ENCODE peak calls at places on chromosomes 5 and 9, in ten cellular contexts. One of them, this sample, is unnamed.
A peak's percentile ranks its signal among the peaks of the same experiment; 100 is the strongest.

GRCh38 chr5:38755171-38755570 is 90.6 kb upstream of the OSMR start:
- DNase-seq in H54: peak; percentile 68
- DNase-seq in transverse colon: no peak
- DNase-seq in NB4: no peak
- DNase-seq in stomach: no peak
- DNase-seq in Peyer's patch: no peak
- DNase-seq in spleen: no peak
- DNase-seq in endothelial cell of umbilical vein: no peak
- DNase-seq in sigmoid colon: no peak
- DNase-seq in heart left ventricle: no peak
- DNase-seq in this sample: no peak

GRCh38 chr5:127038550-127038949 is 8.2 kb upstream of the MARCHF3 start:
- DNase-seq in H54: no peak
- DNase-seq in transverse colon: no peak
- DNase-seq in NB4: no peak
- DNase-seq in stomach: no peak
- DNase-seq in Peyer's patch: no peak
- DNase-seq in spleen: no peak
- DNase-seq in endothelial cell of umbilical vein: peak; percentile 62
- DNase-seq in sigmoid colon: no peak
- DNase-seq in heart left ventricle: no peak
- DNase-seq in this sample: no peak

GRCh38 chr5:134195666-134196065 is 18.9 kb upstream of the SKP1 start:
- DNase-seq in H54: no peak
- DNase-seq in transverse colon: no peak
- DNase-seq in NB4: no peak
- DNase-seq in stomach: no peak
- DNase-seq in Peyer's patch: no peak
- DNase-seq in spleen: no peak
- DNase-seq in endothelial cell of umbilical vein: no peak
- DNase-seq in sigmoid colon: no peak
- DNase-seq in heart left ventricle: no peak
- DNase-seq in this sample: no peak

GRCh38 chr5:32008746-32009145 is 165.4 kb downstream of the GOLPH3 start:
- DNase-seq in H54: no peak
- DNase-seq in transverse colon: no peak
- DNase-seq in NB4: no peak
- DNase-seq in stomach: no peak
- DNase-seq in Peyer's patch: no peak
- DNase-seq in spleen: no peak
- DNase-seq in endothelial cell of umbilical vein: no peak
- DNase-seq in sigmoid colon: peak; percentile 22
- DNase-seq in heart left ventricle: no peak
- DNase-seq in this sample: no peak

GRCh38 chr5:179766021-179766725 is 27.6 kb upstream of the LTC4S start:
- DNase-seq in H54: no peak
- DNase-seq in transverse colon: no peak
- DNase-seq in NB4: peak; percentile 75
- DNase-seq in stomach: no peak
- DNase-seq in Peyer's patch: no peak
- DNase-seq in spleen: peak; percentile 70
- DNase-seq in endothelial cell of umbilical vein: peak; percentile 69
- DNase-seq in sigmoid colon: no peak
- DNase-seq in heart left ventricle: no peak
- DNase-seq in this sample: no peak

GRCh38 chr9:12739014-12739413 is 35.8 kb upstream of the LURAP1L start:
- DNase-seq in H54: no peak
- DNase-seq in transverse colon: no peak
- DNase-seq in NB4: no peak
- DNase-seq in stomach: no peak
- DNase-seq in Peyer's patch: no peak
- DNase-seq in spleen: no peak
- DNase-seq in endothelial cell of umbilical vein: no peak
- DNase-seq in sigmoid colon: no peak
- DNase-seq in heart left ventricle: no peak
- DNase-seq in this sample: no peak

GRCh38 chr5:80255425-80255751 is 460 bp downstream of the SERINC5 start:
- DNase-seq in H54: peak; percentile 64
- DNase-seq in transverse colon: peak; percentile 81
- DNase-seq in NB4: peak; percentile 68
- DNase-seq in stomach: peak; percentile 73
- DNase-seq in Peyer's patch: peak; percentile 39
- DNase-seq in spleen: no peak
- DNase-seq in endothelial cell of umbilical vein: no peak
- DNase-seq in sigmoid colon: peak; percentile 88
- DNase-seq in heart left ventricle: peak; percentile 69
- DNase-seq in this sample: no peak

GRCh38 chr9:8610256-8610655 is 810.7 kb upstream of the DMAC1 start:
- DNase-seq in H54: no peak
- DNase-seq in transverse colon: no peak
- DNase-seq in NB4: no peak
- DNase-seq in stomach: no peak
- DNase-seq in Peyer's patch: no peak
- DNase-seq in spleen: no peak
- DNase-seq in endothelial cell of umbilical vein: no peak
- DNase-seq in sigmoid colon: no peak
- DNase-seq in heart left ventricle: no peak
- DNase-seq in this sample: no peak

GRCh38 chr9:103364753-103365152 is 369.6 kb downstream of the CYLC2 start:
- DNase-seq in H54: peak; percentile 51
- DNase-seq in transverse colon: no peak
- DNase-seq in NB4: no peak
- DNase-seq in stomach: no peak
- DNase-seq in Peyer's patch: no peak
- DNase-seq in spleen: no peak
- DNase-seq in endothelial cell of umbilical vein: no peak
- DNase-seq in sigmoid colon: no peak
- DNase-seq in heart left ventricle: no peak
- DNase-seq in this sample: no peak

GRCh38 chr5:6902094-6902493 is 188.9 kb downstream of the TENT4A start:
- DNase-seq in H54: no peak
- DNase-seq in transverse colon: no peak
- DNase-seq in NB4: no peak
- DNase-seq in stomach: no peak
- DNase-seq in Peyer's patch: no peak
- DNase-seq in spleen: no peak
- DNase-seq in endothelial cell of umbilical vein: no peak
- DNase-seq in sigmoid colon: no peak
- DNase-seq in heart left ventricle: no peak
- DNase-seq in this sample: no peak

GRCh38 chr5:132233811-132234683 is 6.4 kb upstream of the P4HA2 start:
- DNase-seq in H54: no peak
- DNase-seq in transverse colon: peak; percentile 6
- DNase-seq in NB4: no peak
- DNase-seq in stomach: no peak
- DNase-seq in Peyer's patch: no peak
- DNase-seq in spleen: peak; percentile 25
- DNase-seq in endothelial cell of umbilical vein: no peak
- DNase-seq in sigmoid colon: peak; percentile 29
- DNase-seq in heart left ventricle: peak; percentile 6
- DNase-seq in this sample: no peak

GRCh38 chr9:38414040-38414723 is 10.1 kb downstream of the IGFBPL1 start:
- DNase-seq in H54: no peak
- DNase-seq in transverse colon: no peak
- DNase-seq in NB4: no peak
- DNase-seq in stomach: no peak
- DNase-seq in Peyer's patch: no peak
- DNase-seq in spleen: no peak
- DNase-seq in endothelial cell of umbilical vein: no peak
- DNase-seq in sigmoid colon: peak; percentile 61
- DNase-seq in heart left ventricle: no peak
- DNase-seq in this sample: no peak

DNA sequence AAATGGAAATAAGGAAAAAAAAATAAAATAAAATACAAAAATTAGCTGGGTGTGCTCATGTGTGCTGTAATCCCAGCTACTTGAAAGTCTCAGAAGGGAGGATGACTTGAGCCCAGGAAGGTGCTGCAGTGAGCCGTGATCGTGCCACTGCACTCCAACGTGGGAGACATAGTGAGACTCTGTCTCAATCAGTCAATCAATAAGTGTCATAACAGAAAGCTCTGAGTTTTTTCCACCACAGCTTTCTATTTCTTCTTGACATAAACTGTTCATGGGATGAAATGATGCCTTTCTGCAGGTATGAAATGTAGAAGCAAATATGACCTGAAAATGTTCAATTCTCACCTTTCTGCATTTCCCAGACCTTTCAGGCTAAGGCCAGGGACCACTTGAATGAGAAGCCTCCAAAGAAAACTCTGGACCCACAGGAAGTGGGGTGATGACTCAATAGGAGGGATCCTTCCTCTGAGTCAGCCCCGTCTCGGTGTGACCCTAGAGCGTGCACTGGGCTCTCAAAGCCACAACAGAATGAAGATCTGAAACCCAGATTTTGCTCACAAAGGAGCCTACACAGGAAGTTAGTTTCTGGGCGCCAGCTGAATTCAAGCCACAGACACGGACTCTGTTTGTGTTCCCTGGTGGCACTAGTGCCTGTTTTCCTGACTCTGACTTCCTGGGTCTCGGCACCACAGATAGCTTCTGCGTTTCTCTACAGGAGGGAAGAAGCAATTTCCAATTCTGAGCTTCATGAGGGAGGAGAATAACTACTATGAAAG is 62.0 kb downstream of the ANKH start:
- DNase-seq in H54: peak; percentile 89
- DNase-seq in transverse colon: peak; percentile 54
- DNase-seq in NB4: peak; percentile 98
- DNase-seq in stomach: peak; percentile 39
- DNase-seq in Peyer's patch: peak; percentile 73
- DNase-seq in spleen: peak; percentile 81
- DNase-seq in endothelial cell of umbilical vein: peak; percentile 75
- DNase-seq in sigmoid colon: peak; percentile 73
- DNase-seq in heart left ventricle: peak; percentile 57
- DNase-seq in this sample: no peak
- TF ChIP-seq POLR2A in H54: no peak
- TF ChIP-seq POLR2A in transverse colon: no peak
- TF ChIP-seq POLR2A in NB4: no peak
- TF ChIP-seq POLR2A in stomach: no peak
- TF ChIP-seq POLR2A in Peyer's patch: no peak
- TF ChIP-seq POLR2A in spleen: no peak
- TF ChIP-seq POLR2A in endothelial cell of umbilical vein: no peak
- TF ChIP-seq POLR2A in sigmoid colon: no peak
- TF ChIP-seq POLR2A in heart left ventricle: no peak
- TF ChIP-seq POLR2A in this sample: no peak

DNA sequence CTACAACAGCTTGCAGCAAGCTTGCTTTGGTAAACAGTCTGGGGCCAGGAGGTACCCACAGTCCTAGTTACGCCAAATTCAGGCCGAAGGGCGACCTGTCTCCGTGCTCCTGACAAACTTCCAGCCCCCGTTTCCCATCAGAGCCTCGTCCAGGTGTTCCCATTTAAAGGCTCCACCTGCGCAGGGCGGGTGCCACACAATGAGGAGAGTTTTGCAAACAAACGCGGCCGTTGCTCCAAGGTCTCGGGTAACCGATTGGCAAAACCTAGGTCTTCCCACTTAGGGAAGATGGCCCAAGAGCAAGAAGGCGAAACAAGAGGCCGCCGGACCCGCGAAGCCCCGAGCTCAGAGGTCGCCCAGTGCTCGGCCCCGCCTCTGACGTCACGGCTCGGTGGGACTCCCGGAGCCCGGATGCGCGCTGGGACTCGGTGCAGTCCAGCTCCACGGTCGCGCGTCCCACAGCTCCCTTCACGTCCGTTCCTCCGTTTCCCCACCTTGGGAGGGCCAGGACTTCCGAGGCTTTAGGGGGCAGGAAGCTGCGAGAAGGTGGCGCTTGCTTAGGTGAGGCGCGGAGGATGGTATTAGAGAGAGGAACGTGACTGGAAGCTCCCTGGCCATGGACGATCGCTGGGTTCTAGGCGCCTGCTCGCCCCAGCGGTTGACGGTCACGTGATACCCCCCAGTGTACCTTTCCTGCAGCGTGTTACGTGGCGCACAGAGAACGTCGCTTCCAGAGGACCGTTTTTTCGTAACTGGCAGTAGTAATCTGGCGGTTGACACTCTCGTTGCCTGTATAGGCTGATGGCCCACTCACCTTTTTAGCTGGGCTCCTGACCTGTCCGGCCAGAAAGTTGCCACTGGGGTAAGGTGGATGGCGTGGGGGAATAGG is 41.8 kb upstream of the KDM4C start:
- DNase-seq in H54: no peak
- DNase-seq in transverse colon: peak; percentile 85
- DNase-seq in NB4: peak; percentile 93
- DNase-seq in stomach: peak; percentile 80
- DNase-seq in Peyer's patch: peak; percentile 85
- DNase-seq in spleen: peak; percentile 88
- DNase-seq in endothelial cell of umbilical vein: no peak
- DNase-seq in sigmoid colon: peak; percentile 67
- DNase-seq in heart left ventricle: peak; percentile 58
- DNase-seq in this sample: no peak
- TF ChIP-seq POLR2A in H54: no peak
- TF ChIP-seq POLR2A in transverse colon: peak; percentile 80
- TF ChIP-seq POLR2A in NB4: peak; percentile 87
- TF ChIP-seq POLR2A in stomach: no peak
- TF ChIP-seq POLR2A in Peyer's patch: peak; percentile 86
- TF ChIP-seq POLR2A in spleen: peak; percentile 33
- TF ChIP-seq POLR2A in endothelial cell of umbilical vein: no peak
- TF ChIP-seq POLR2A in sigmoid colon: no peak
- TF ChIP-seq POLR2A in heart left ventricle: no peak
- TF ChIP-seq POLR2A in this sample: no peak

DNA sequence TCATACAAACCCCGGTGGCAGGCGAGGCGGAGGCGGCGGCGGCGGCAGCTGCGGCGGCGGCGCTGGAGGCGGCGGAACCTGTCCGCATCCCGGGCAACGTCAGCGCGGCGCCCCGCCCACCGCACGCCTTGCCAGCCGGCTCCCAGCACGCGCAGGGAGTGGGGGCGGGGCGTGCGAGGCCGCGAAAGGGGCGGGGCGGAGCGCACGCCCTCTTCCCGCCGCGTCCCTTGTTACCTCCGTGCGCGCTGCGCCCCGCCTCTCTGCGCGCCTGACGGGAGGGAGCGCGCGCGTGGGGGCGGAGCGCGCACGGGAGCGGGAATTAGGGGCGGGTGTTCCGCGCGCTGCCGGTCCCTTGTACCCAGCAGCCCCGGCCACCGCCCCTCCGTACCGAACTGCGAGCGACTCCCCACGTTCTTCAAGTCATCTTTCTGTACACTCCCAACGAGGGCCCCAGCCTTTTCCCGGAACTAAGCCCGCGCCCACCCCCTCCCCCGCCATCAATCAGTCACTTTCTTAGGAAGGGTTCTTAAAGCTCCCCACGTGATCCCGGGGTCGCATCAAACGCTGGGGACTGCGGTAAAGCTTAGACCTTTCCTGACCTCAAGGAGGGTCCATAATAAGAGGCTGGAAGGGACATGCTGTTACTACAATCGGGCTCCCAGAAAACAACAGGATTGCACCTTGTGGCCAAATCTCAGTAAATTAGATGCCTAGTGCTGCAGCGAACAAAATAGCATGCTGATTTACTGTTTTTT is at the start of gene AGTPBP1:
- DNase-seq in H54: peak; percentile 92
- DNase-seq in transverse colon: peak; percentile 97
- DNase-seq in NB4: peak; percentile 94
- DNase-seq in stomach: peak; percentile 98
- DNase-seq in Peyer's patch: peak; percentile 96
- DNase-seq in spleen: peak; percentile 99
- DNase-seq in endothelial cell of umbilical vein: peak; percentile 90
- DNase-seq in sigmoid colon: peak; percentile 97
- DNase-seq in heart left ventricle: peak; percentile 98
- DNase-seq in this sample: peak; percentile 96
- TF ChIP-seq POLR2A in H54: no peak
- TF ChIP-seq POLR2A in transverse colon: peak; percentile 11
- TF ChIP-seq POLR2A in NB4: peak; percentile 22
- TF ChIP-seq POLR2A in stomach: no peak
- TF ChIP-seq POLR2A in Peyer's patch: peak; percentile 37
- TF ChIP-seq POLR2A in spleen: no peak
- TF ChIP-seq POLR2A in endothelial cell of umbilical vein: no peak
- TF ChIP-seq POLR2A in sigmoid colon: no peak
- TF ChIP-seq POLR2A in heart left ventricle: peak; percentile 22
- TF ChIP-seq POLR2A in this sample: peak; percentile 48

GRCh38 chr9:126813072-126813471 is 8.2 kb downstream of the ZBTB43 start:
- DNase-seq in H54: no peak
- DNase-seq in transverse colon: no peak
- DNase-seq in NB4: no peak
- DNase-seq in stomach: no peak
- DNase-seq in Peyer's patch: no peak
- DNase-seq in spleen: no peak
- DNase-seq in endothelial cell of umbilical vein: no peak
- DNase-seq in sigmoid colon: no peak
- DNase-seq in heart left ventricle: no peak
- DNase-seq in this sample: no peak
- TF ChIP-seq POLR2A in H54: no peak
- TF ChIP-seq POLR2A in transverse colon: no peak
- TF ChIP-seq POLR2A in NB4: no peak
- TF ChIP-seq POLR2A in stomach: no peak
- TF ChIP-seq POLR2A in Peyer's patch: no peak
- TF ChIP-seq POLR2A in spleen: no peak
- TF ChIP-seq POLR2A in endothelial cell of umbilical vein: no peak
- TF ChIP-seq POLR2A in sigmoid colon: no peak
- TF ChIP-seq POLR2A in heart left ventricle: no peak
- TF ChIP-seq POLR2A in this sample: no peak